ENCODE peak calls at places on chromosomes 3 and 15, in nine cellular contexts. T, V, D, N, E, M, R, F and Y are unnamed samples.

GRCh38 chr15:29437888-29438713 is 168.5 kb upstream of the NSMCE3 start:
- DNase-seq in E (no peak), T (no peak), M (no peak), D (no peak), V (no peak), N (no peak), F (no peak), R (no peak), Y (no peak)

GRCh38 chr15:63371297-63371918 is 10.2 kb downstream of the CA12 start:
- DNase-seq in D (no peak), R (peak), N (no peak), E (no peak), T (no peak), F (peak), M (no peak), V (no peak), Y (no peak)

GRCh38 chr3:21826416-21826815 is 75.4 kb upstream of the ZNF385D start:
- DNase-seq in R (peak), M (no peak), T (no peak), N (no peak), V (no peak), E (no peak), D (peak), F (peak), Y (no peak)

GRCh38 chr3:172617976-172618375 is 92.9 kb downstream of the NCEH1 start:
- DNase-seq in F (no peak), V (no peak), R (no peak), D (no peak), N (no peak), E (no peak), T (no peak), M (no peak), Y (no peak)

GRCh38 chr3:72950801-72951200 is 45.8 kb upstream of the PPP4R2 start:
- DNase-seq in R (no peak), T (no peak), F (no peak), V (no peak), N (no peak), E (no peak), D (no peak), M (no peak), Y (no peak)

GRCh38 chr15:56984681-56985515 is 66.5 kb downstream of the TCF12 start:
- DNase-seq in T (no peak), R (peak), M (no peak), D (peak), F (peak), E (no peak), N (no peak), V (no peak), Y (no peak)

GRCh38 chr3:44077267-44077666 is 164.4 kb upstream of the TOPAZ1 start:
- DNase-seq in E (no peak), D (no peak), M (no peak), T (no peak), V (no peak), F (peak), N (no peak), R (no peak), Y (no peak)

GRCh38 chr15:38050529-38050928 is 116.1 kb downstream of the TMCO5A start:
- DNase-seq in R (peak), M (no peak), E (no peak), T (no peak), N (no peak), D (no peak), V (no peak), F (peak), Y (no peak)

GRCh38 chr3:8816106-8816505 is 46.7 kb upstream of the OXTR start:
- DNase-seq in E (no peak), D (no peak), N (no peak), V (no peak), M (no peak), T (no peak), F (no peak), R (no peak), Y (no peak)

GRCh38 chr15:74265046-74265639 is 29.0 kb downstream of the CCDC33 start:
- DNase-seq in D (no peak), T (no peak), R (peak), N (no peak), V (no peak), M (no peak), F (peak), E (no peak), Y (no peak)

GRCh38 chr3:127464642-127465041 is 125.9 kb downstream of the TPRA1 start:
- DNase-seq in N (no peak), M (no peak), D (no peak), T (no peak), F (no peak), V (no peak), E (no peak), R (no peak), Y (no peak)

GRCh38 chr3:42476225-42477160 is 25.9 kb upstream of the VIPR1 start:
- DNase-seq in N (no peak), V (peak), T (no peak), E (no peak), R (peak), M (no peak), D (no peak), F (peak), Y (no peak)

GRCh38 chr15:60704129-60704528 is 225.2 kb upstream of the ICE2 start:
- DNase-seq in F (no peak), N (no peak), V (no peak), E (peak), D (no peak), T (no peak), R (no peak), M (peak), Y (no peak)

GRCh38 chr3:115071611-115072010 is 75.5 kb downstream of the ZBTB20 start:
- DNase-seq in N (no peak), D (no peak), R (peak), M (no peak), E (no peak), F (no peak), T (no peak), V (no peak), Y (no peak)

GRCh38 chr15:98970799-98971198 is 36.8 kb downstream of the PGPEP1L start:
- DNase-seq in E (no peak), F (no peak), T (no peak), N (no peak), R (no peak), V (no peak), M (no peak), D (no peak), Y (no peak)

GRCh38 chr3:141368062-141368924 is at the start of gene ZBTB38:
- DNase-seq in E (no peak), R (peak), T (no peak), D (no peak), F (peak), V (no peak), M (no peak), N (no peak), Y (peak)

GRCh38 chr3:65126527-65127440 is 439.0 kb upstream of the ADAMTS9 start:
- DNase-seq in N (no peak), F (peak), R (peak), V (no peak), M (no peak), T (no peak), D (no peak), E (no peak), Y (no peak)